ENCODE peak calls at places on chromosomes 12 and 14, in six cellular contexts. F, I, H, K, R and Z are unnamed samples.

GRCh38 chr14:65042731-65043372 is 56.2 kb downstream of the FNTB start:
- DNase-seq in F (peak; percentile 72), I (no peak), H (no peak), K (no peak), R (no peak), Z (no peak)

GRCh38 chr14:70451874-70452273 is at the start of gene ADAM21:
- DNase-seq in F (no peak), I (no peak), H (no peak), K (no peak), R (no peak), Z (no peak)

GRCh38 chr12:81888341-81888740 is 129.2 kb upstream of the PPFIA2 start:
- DNase-seq in F (no peak), I (no peak), H (no peak), K (no peak), R (no peak), Z (no peak)

GRCh38 chr14:88563845-88564244 is 1.0 kb downstream of the ZC3H14 start:
- DNase-seq in F (no peak), I (no peak), H (no peak), K (no peak), R (no peak), Z (no peak)

GRCh38 chr12:33349791-33350190 is 89.8 kb downstream of the SYT10 start:
- DNase-seq in F (no peak), I (no peak), H (no peak), K (no peak), R (no peak), Z (no peak)

GRCh38 chr12:49902399-49903350 is 1.0 kb downstream of the FAIM2 start:
- DNase-seq in F (peak; percentile 64), I (peak; percentile 48), H (no peak), K (no peak), R (peak; percentile 43), Z (no peak)

GRCh38 chr12:89469361-89469760 is 55.2 kb downstream of the GALNT4 start:
- DNase-seq in F (no peak), I (no peak), H (no peak), K (no peak), R (no peak), Z (no peak)

GRCh38 chr12:69886715-69887114 is 61.7 kb downstream of the MYRFL start:
- DNase-seq in F (no peak), I (no peak), H (no peak), K (no peak), R (no peak), Z (no peak)

GRCh38 chr12:685388-685787 is 22.1 kb upstream of the NINJ2 start:
- DNase-seq in F (no peak), I (no peak), H (peak; percentile 73), K (no peak), R (peak; percentile 58), Z (peak; percentile 29)

GRCh38 chr12:214005-214736 is at the start of gene SLC6A12:
- DNase-seq in F (no peak), I (no peak), H (no peak), K (no peak), R (no peak), Z (no peak)

GRCh38 chr14:99541677-99542470 is 60.7 kb downstream of the CCNK start:
- DNase-seq in F (no peak), I (no peak), H (no peak), K (no peak), R (peak; percentile 66), Z (no peak)

GRCh38 chr12:120234643-120235368 is 30.7 kb downstream of the PXN start:
- DNase-seq in F (peak; percentile 75), I (peak; percentile 96), H (no peak), K (no peak), R (peak; percentile 87), Z (peak; percentile 88)

GRCh38 chr14:23070262-23071129 is 13.2 kb upstream of the CDH24 start:
- DNase-seq in F (peak; percentile 36), I (no peak), H (no peak), K (no peak), R (no peak), Z (no peak)

GRCh38 chr14:75254901-75255300 is 23.7 kb upstream of the FOS start:
- DNase-seq in F (peak; percentile 20), I (no peak), H (no peak), K (no peak), R (no peak), Z (no peak)

GRCh38 chr12:93202688-93203087 is 175.0 kb upstream of the NUDT4 start:
- DNase-seq in F (no peak), I (no peak), H (no peak), K (no peak), R (no peak), Z (no peak)

GRCh38 chr12:62862259-62862881 is 72.6 kb downstream of the PPM1H start:
- DNase-seq in F (no peak), I (no peak), H (no peak), K (no peak), R (no peak), Z (no peak)

GRCh38 chr14:89507521-89507920 is 90.5 kb upstream of the FOXN3 start:
- DNase-seq in F (no peak), I (no peak), H (no peak), K (no peak), R (peak; percentile 49), Z (no peak)

GRCh38 chr12:32559434-32559833 is 119.7 kb upstream of the DNM1L start:
- DNase-seq in F (no peak), I (no peak), H (no peak), K (no peak), R (no peak), Z (no peak)

GRCh38 chr12:121830134-121830533 is 26.3 kb downstream of the SETD1B start:
- DNase-seq in F (no peak), I (no peak), H (no peak), K (no peak), R (no peak), Z (no peak)

GRCh38 chr12:27509032-27509431 is 15.0 kb upstream of the PPFIBP1 start:
- DNase-seq in F (no peak), I (no peak), H (no peak), K (no peak), R (no peak), Z (no peak)

GRCh38 chr14:80433811-80434210 is 222.5 kb upstream of the DIO2 start:
- DNase-seq in F (no peak), I (no peak), H (no peak), K (no peak), R (no peak), Z (no peak)

GRCh38 chr12:13973981-13974380 is 7.4 kb downstream of the GRIN2B start:
- DNase-seq in F (no peak), I (no peak), H (no peak), K (no peak), R (peak; percentile 65), Z (no peak)

GRCh38 chr12:110998165-110998564 is 77.8 kb upstream of the MYL2 start:
- DNase-seq in F (no peak), I (no peak), H (no peak), K (no peak), R (peak; percentile 3), Z (no peak)

GRCh38 chr12:124752437-124753229 is 111.0 kb downstream of the SCARB1 start:
- DNase-seq in F (no peak), I (no peak), H (no peak), K (no peak), R (no peak), Z (no peak)

GRCh38 chr12:124460771-124461170 is 106.6 kb downstream of the NCOR2 start:
- DNase-seq in F (no peak), I (no peak), H (no peak), K (no peak), R (no peak), Z (no peak)

GRCh38 chr12:56020437-56021189 is at the start of gene IKZF4:
- DNase-seq in F (peak; percentile 85), I (peak; percentile 67), H (no peak), K (no peak), R (no peak), Z (peak; percentile 47)

GRCh38 chr12:53213348-53213747 is 6.3 kb upstream of the ITGB7 start:
- DNase-seq in F (peak; percentile 85), I (peak; percentile 93), H (peak; percentile 81), K (no peak), R (peak; percentile 86), Z (peak; percentile 89)

GRCh38 chr14:36212987-36213386 is 36.5 kb upstream of the PTCSC3 start:
- DNase-seq in F (no peak), I (no peak), H (no peak), K (no peak), R (no peak), Z (no peak)

GRCh38 chr14:36215217-36215598 is 38.7 kb upstream of the PTCSC3 start:
- DNase-seq in F (no peak), I (no peak), H (no peak), K (no peak), R (no peak), Z (no peak)

GRCh38 chr14:36214476-36215216 is 38.1 kb upstream of the PTCSC3 start:
- DNase-seq in F (no peak), I (no peak), H (no peak), K (no peak), R (no peak), Z (no peak)

GRCh38 chr14:36217732-36218131 is 41.2 kb upstream of the PTCSC3 start:
- DNase-seq in F (no peak), I (no peak), H (no peak), K (no peak), R (no peak), Z (no peak)

GRCh38 chr14:36217027-36217426 is 40.5 kb upstream of the PTCSC3 start:
- DNase-seq in F (no peak), I (no peak), H (no peak), K (no peak), R (no peak), Z (no peak)
- H3K27ac ChIP-seq in F (no peak overlapping the region), I (no peak overlapping the region), H (no peak overlapping the region), K (no peak overlapping the region), R (no peak overlapping the region), Z (no peak overlapping the region)

DNA sequence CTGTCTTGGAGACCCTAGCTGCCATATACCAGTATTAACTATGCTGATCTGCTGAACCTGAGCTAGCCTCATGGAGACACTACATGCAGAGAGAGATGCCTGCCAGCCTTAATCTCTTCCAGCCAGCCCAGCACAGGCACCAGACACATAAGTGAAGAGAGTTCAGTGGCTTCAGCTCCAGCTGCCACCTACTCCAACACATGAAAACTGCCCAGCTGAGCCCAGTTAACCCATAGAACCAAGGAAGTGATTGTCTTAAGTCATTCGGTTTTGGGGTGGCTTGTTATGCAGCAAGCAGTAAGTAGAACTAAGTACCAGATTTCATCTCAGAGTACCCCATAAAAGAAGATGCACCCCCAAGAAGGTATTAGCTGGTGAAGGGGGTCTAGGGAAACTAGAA is 7.6 kb downstream of the SERPINA11 start:
- DNase-seq in F (no peak), I (no peak), H (no peak), K (no peak), R (no peak), Z (no peak)
- H3K27ac ChIP-seq in F (no peak overlapping the region), I (no peak overlapping the region), H (no peak overlapping the region), K (no peak overlapping the region), R (no peak overlapping the region), Z (no peak overlapping the region)

DNA sequence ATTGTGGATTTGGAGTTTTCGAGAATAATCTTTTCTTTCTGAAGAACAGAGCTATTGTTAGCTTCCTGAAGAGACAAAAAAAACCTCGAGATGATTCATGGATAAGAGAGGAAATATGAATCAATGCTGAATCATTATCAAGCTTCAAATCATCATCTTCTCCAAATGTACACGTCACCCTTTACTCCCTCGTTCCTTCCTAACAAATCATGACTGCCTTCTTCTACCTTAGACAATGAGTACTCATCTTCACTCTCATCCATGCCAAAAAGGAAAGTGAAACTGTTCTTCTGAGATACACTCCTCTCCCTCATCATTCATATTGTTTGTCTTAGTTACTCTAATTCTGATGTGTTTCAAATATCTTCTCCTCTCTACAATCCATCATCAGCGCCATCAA is 1115.8 kb upstream of the ATXN7L3B start:
- DNase-seq in F (no peak), I (no peak), H (no peak), K (no peak), R (no peak), Z (no peak)
- H3K27ac ChIP-seq in F (no peak overlapping the region), I (no peak overlapping the region), H (no peak overlapping the region), K (no peak overlapping the region), R (no peak overlapping the region), Z (no peak overlapping the region)

GRCh38 chr14:31440280-31440679 is 17.0 kb downstream of the DTD2 start:
- DNase-seq in F (no peak), I (no peak), H (no peak), K (no peak), R (no peak), Z (no peak)
- H3K27ac ChIP-seq in F (no peak overlapping the region), I (no peak overlapping the region), H (no peak overlapping the region), K (no peak overlapping the region), R (no peak overlapping the region), Z (no peak overlapping the region)